ENCODE peak calls at places on chromosomes 13 and 19, in four cellular contexts. One of them, this sample, is unnamed.

GRCh38 chr13:66424417-66424816 is 805.7 kb downstream of the PCDH9 start:
- DNase-seq in H1: no peak
- DNase-seq in K562: no peak
- DNase-seq in SK-N-SH: no peak
- DNase-seq in this sample: no peak

GRCh38 chr13:80979035-80979641 is 638.2 kb upstream of the SPRY2 start:
- DNase-seq in H1: no peak
- DNase-seq in K562: peak
- DNase-seq in SK-N-SH: peak
- DNase-seq in this sample: peak

GRCh38 chr13:32538234-32538620 is 368 bp downstream of the N4BP2L2 start:
- DNase-seq in SK-N-SH: peak
- DNase-seq in H1: peak
- DNase-seq in K562: peak
- DNase-seq in this sample: no peak

GRCh38 chr13:41293272-41293671 is 17.8 kb upstream of the NAA16 start:
- DNase-seq in SK-N-SH: no peak
- DNase-seq in H1: no peak
- DNase-seq in K562: no peak
- DNase-seq in this sample: no peak

GRCh38 chr13:98476538-98476966 is 100.4 kb downstream of the STK24 start:
- DNase-seq in SK-N-SH: no peak
- DNase-seq in H1: no peak
- DNase-seq in K562: peak
- DNase-seq in this sample: peak

GRCh38 chr13:76379341-76380105 is 506.7 kb downstream of the KCTD12 start:
- DNase-seq in H1: no peak
- DNase-seq in SK-N-SH: no peak
- DNase-seq in K562: no peak
- DNase-seq in this sample: no peak

GRCh38 chr19:13128583-13128982 is 10.5 kb downstream of the NACC1 start:
- DNase-seq in H1: no peak
- DNase-seq in K562: no peak
- DNase-seq in SK-N-SH: no peak
- DNase-seq in this sample: no peak

GRCh38 chr19:4452230-4452990 is 5.2 kb downstream of the UBXN6 start:
- DNase-seq in SK-N-SH: peak
- DNase-seq in H1: no peak
- DNase-seq in K562: no peak
- DNase-seq in this sample: no peak

GRCh38 chr13:108313382-108313781 is 43.9 kb downstream of the TNFSF13B start:
- DNase-seq in SK-N-SH: no peak
- DNase-seq in K562: no peak
- DNase-seq in H1: no peak
- DNase-seq in this sample: no peak

GRCh38 chr19:49637865-49638350 is 2.0 kb downstream of the RRAS start:
- DNase-seq in SK-N-SH: no peak
- DNase-seq in K562: peak
- DNase-seq in H1: peak
- DNase-seq in this sample: no peak

GRCh38 chr13:94163535-94163934 is 315.9 kb downstream of the DCT start:
- DNase-seq in H1: no peak
- DNase-seq in K562: no peak
- DNase-seq in SK-N-SH: no peak
- DNase-seq in this sample: no peak

GRCh38 chr19:32914879-32915278 is 45.3 kb upstream of the SLC7A9 start:
- DNase-seq in SK-N-SH: no peak
- DNase-seq in K562: no peak
- DNase-seq in H1: no peak
- DNase-seq in this sample: no peak

GRCh38 chr19:53982056-53982455 is 9.4 kb upstream of the CACNG6 start:
- DNase-seq in K562: no peak
- DNase-seq in SK-N-SH: peak
- DNase-seq in H1: peak
- DNase-seq in this sample: no peak

GRCh38 chr19:17103177-17103576 is 27.6 kb downstream of the MYO9B start:
- DNase-seq in SK-N-SH: peak
- DNase-seq in H1: peak
- DNase-seq in K562: peak
- DNase-seq in this sample: no peak

GRCh38 chr19:43501661-43502418 is 2.7 kb downstream of the PHLDB3 start:
- DNase-seq in SK-N-SH: no peak
- DNase-seq in H1: peak
- DNase-seq in K562: peak
- DNase-seq in this sample: no peak

GRCh38 chr13:44565881-44566280 is 10.2 kb downstream of the TSC22D1 start:
- DNase-seq in SK-N-SH: no peak
- DNase-seq in K562: no peak
- DNase-seq in H1: no peak
- DNase-seq in this sample: no peak

GRCh38 chr13:49649244-49649962 is 21.1 kb downstream of the ARL11 start:
- DNase-seq in K562: peak
- DNase-seq in SK-N-SH: no peak
- DNase-seq in H1: no peak
- DNase-seq in this sample: no peak

GRCh38 chr13:61728468-61728867 is 312.8 kb upstream of the PCDH20 start:
- DNase-seq in H1: no peak
- DNase-seq in SK-N-SH: peak
- DNase-seq in K562: no peak
- DNase-seq in this sample: no peak

GRCh38 chr13:23510979-23511735 is 59.1 kb upstream of the TNFRSF19 start:
- DNase-seq in H1: no peak
- DNase-seq in SK-N-SH: no peak
- DNase-seq in K562: no peak
- DNase-seq in this sample: peak

GRCh38 chr13:77274126-77274525 is 52.8 kb downstream of the MYCBP2 start:
- DNase-seq in K562: no peak
- DNase-seq in H1: no peak
- DNase-seq in SK-N-SH: no peak
- DNase-seq in this sample: no peak

DNA sequence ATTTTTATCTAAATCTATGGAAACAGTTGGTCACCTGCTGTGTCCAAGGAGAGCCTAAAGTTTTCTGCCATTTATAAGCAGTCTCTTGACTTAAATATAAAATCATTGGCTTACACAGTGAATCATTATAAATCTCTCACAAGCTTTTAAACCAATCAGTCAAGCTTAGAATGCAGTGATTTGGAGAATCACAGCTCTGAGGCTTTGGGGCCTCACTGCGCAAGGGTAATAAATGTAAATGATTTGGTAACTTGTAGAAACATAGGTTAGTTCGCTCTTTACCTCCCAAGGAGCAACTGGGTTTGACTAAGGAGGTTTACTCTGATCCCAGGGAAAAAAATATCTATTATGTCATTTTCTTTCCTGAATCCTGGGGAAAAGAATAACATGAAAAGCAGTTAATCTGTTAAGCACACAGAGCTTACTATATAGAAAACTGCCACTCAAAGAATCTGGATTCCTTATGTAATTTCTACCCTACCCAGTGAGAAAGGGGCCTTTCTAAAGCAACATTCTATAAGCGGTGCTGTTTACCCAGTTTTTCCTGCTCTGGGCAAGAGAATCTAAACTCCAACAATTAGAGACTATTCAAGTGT is 128.2 kb downstream of the MZT1 start:
- DNase-seq in H1: no peak
- DNase-seq in SK-N-SH: no peak
- DNase-seq in K562: no peak
- DNase-seq in this sample: no peak
- TF ChIP-seq SIN3A in H1: no peak
- TF ChIP-seq SIN3A in SK-N-SH: no peak
- TF ChIP-seq SIN3A in K562: no peak
- TF ChIP-seq SIN3A in this sample: no peak

GRCh38 chr13:53781941-53782340 is 753.3 kb downstream of the OLFM4 start:
- DNase-seq in SK-N-SH: no peak
- DNase-seq in H1: no peak
- DNase-seq in K562: no peak
- DNase-seq in this sample: no peak
- TF ChIP-seq RAD21 in SK-N-SH: peak
- TF ChIP-seq RAD21 in H1: peak
- TF ChIP-seq RAD21 in K562: no peak
- TF ChIP-seq RAD21 in this sample: no peak

DNA sequence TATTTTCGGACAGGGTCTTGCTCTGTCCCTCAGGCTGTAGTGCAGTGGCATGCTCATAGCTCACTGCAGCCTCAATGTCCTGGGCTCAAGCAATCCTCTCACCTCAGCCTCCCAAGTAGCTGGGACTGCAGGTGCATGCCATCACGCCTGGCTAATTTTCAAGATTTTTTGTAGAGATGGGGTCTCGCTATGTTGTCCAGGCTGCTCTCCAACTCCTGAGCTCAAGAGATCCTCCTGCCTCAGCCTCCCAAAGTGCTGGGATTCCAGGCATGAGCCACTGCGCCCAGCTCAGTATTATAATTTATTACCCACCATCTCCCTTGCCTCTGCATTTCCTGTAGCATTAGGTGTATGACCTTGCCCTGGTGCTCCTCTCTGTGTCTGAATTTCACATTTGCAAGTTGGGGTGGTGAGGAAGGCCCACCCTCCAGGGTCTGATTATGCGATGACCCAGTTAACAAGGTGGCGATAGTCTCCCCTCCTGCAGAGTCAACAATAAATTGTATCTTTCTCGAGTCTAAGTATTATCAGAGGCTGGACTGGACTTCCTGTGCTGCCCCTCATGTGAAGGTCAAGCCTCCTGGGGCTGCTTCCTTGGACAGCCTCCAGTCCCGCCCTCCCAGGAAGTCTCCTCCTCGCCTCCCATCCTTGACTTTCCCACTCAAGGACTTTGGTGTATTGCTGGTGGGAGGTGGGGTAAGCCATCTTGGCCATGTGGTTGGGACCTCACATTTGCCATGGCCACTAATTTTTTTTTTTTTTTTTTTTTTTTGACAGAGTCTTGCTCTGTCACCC is 1.5 kb upstream of the TUBB4A start:
- DNase-seq in H1: no peak
- DNase-seq in SK-N-SH: no peak
- DNase-seq in K562: no peak
- DNase-seq in this sample: no peak
- TF ChIP-seq SIN3A in H1: no peak
- TF ChIP-seq SIN3A in SK-N-SH: no peak
- TF ChIP-seq SIN3A in K562: no peak
- TF ChIP-seq SIN3A in this sample: no peak

GRCh38 chr19:51712461-51713081 is 11.2 kb downstream of the HAS1 start:
- DNase-seq in K562: no peak
- DNase-seq in SK-N-SH: no peak
- DNase-seq in H1: peak
- DNase-seq in this sample: no peak
- TF ChIP-seq RAD21 in K562: peak
- TF ChIP-seq RAD21 in SK-N-SH: peak
- TF ChIP-seq RAD21 in H1: peak
- TF ChIP-seq RAD21 in this sample: peak

GRCh38 chr13:36190771-36191170 is 23.6 kb downstream of the SOHLH2 start:
- DNase-seq in H1: no peak
- DNase-seq in K562: no peak
- DNase-seq in SK-N-SH: no peak
- DNase-seq in this sample: no peak
- TF ChIP-seq SIN3A in H1: no peak
- TF ChIP-seq SIN3A in K562: no peak
- TF ChIP-seq SIN3A in SK-N-SH: no peak
- TF ChIP-seq SIN3A in this sample: no peak